ENCODE peak calls at places on chromosomes 3 and 15, in nine cellular contexts. One of them, this sample, is unnamed.

GRCh38 chr15:52143862-52144261 is 31.3 kb upstream of the BCL2L10 start:
- DNase-seq in AG09319: peak
- DNase-seq in RWPE1: peak
- DNase-seq in B cell: no peak
- DNase-seq in lower leg skin: no peak
- DNase-seq in PC-9: no peak
- DNase-seq in pancreas: no peak
- DNase-seq in Calu3: no peak
- DNase-seq in body of pancreas: no peak
- DNase-seq in this sample: no peak

GRCh38 chr3:57288403-57288802 is 4.1 kb downstream of the ASB14 start:
- DNase-seq in B cell: no peak
- DNase-seq in Calu3: no peak
- DNase-seq in PC-9: no peak
- DNase-seq in pancreas: no peak
- DNase-seq in body of pancreas: no peak
- DNase-seq in lower leg skin: no peak
- DNase-seq in AG09319: no peak
- DNase-seq in RWPE1: no peak
- DNase-seq in this sample: no peak

GRCh38 chr3:12193485-12194165 is 34.9 kb upstream of the TIMP4 start:
- DNase-seq in Calu3: peak
- DNase-seq in PC-9: peak
- DNase-seq in RWPE1: peak
- DNase-seq in body of pancreas: no peak
- DNase-seq in pancreas: no peak
- DNase-seq in lower leg skin: peak
- DNase-seq in AG09319: peak
- DNase-seq in B cell: no peak
- DNase-seq in this sample: no peak

GRCh38 chr3:11391172-11391879 is 119.1 kb downstream of the ATG7 start:
- DNase-seq in Calu3: no peak
- DNase-seq in AG09319: no peak
- DNase-seq in B cell: no peak
- DNase-seq in body of pancreas: no peak
- DNase-seq in RWPE1: no peak
- DNase-seq in PC-9: no peak
- DNase-seq in pancreas: no peak
- DNase-seq in lower leg skin: no peak
- DNase-seq in this sample: no peak

GRCh38 chr3:72950801-72951200 is 45.8 kb upstream of the PPP4R2 start:
- DNase-seq in pancreas: no peak
- DNase-seq in PC-9: no peak
- DNase-seq in RWPE1: no peak
- DNase-seq in AG09319: no peak
- DNase-seq in B cell: no peak
- DNase-seq in Calu3: no peak
- DNase-seq in lower leg skin: peak
- DNase-seq in body of pancreas: no peak
- DNase-seq in this sample: no peak

GRCh38 chr15:84878504-84878903 is 6.0 kb upstream of the SLC28A1 start:
- DNase-seq in RWPE1: peak
- DNase-seq in lower leg skin: peak
- DNase-seq in PC-9: peak
- DNase-seq in pancreas: no peak
- DNase-seq in B cell: peak
- DNase-seq in Calu3: peak
- DNase-seq in AG09319: peak
- DNase-seq in body of pancreas: peak
- DNase-seq in this sample: no peak

GRCh38 chr3:77772459-77772858 is 732.6 kb downstream of the ROBO2 start:
- DNase-seq in pancreas: no peak
- DNase-seq in body of pancreas: no peak
- DNase-seq in RWPE1: no peak
- DNase-seq in lower leg skin: no peak
- DNase-seq in B cell: no peak
- DNase-seq in PC-9: no peak
- DNase-seq in Calu3: no peak
- DNase-seq in AG09319: no peak
- DNase-seq in this sample: no peak

GRCh38 chr3:43288366-43288765 is 2.0 kb downstream of the SNRK start:
- DNase-seq in PC-9: no peak
- DNase-seq in AG09319: no peak
- DNase-seq in body of pancreas: no peak
- DNase-seq in pancreas: no peak
- DNase-seq in Calu3: no peak
- DNase-seq in B cell: peak
- DNase-seq in lower leg skin: no peak
- DNase-seq in RWPE1: peak
- DNase-seq in this sample: no peak

GRCh38 chr3:71416868-71417267 is 166.7 kb downstream of the FOXP1 start:
- DNase-seq in lower leg skin: no peak
- DNase-seq in PC-9: no peak
- DNase-seq in body of pancreas: no peak
- DNase-seq in Calu3: no peak
- DNase-seq in pancreas: no peak
- DNase-seq in AG09319: no peak
- DNase-seq in B cell: peak
- DNase-seq in RWPE1: no peak
- DNase-seq in this sample: no peak

GRCh38 chr3:195063596-195064193 is 207.3 kb downstream of the XXYLT1 start:
- DNase-seq in pancreas: no peak
- DNase-seq in B cell: no peak
- DNase-seq in Calu3: peak
- DNase-seq in AG09319: no peak
- DNase-seq in body of pancreas: no peak
- DNase-seq in PC-9: no peak
- DNase-seq in RWPE1: no peak
- DNase-seq in lower leg skin: no peak
- DNase-seq in this sample: no peak

GRCh38 chr15:59997070-59997701 is 6.9 kb upstream of the FOXB1 start:
- DNase-seq in PC-9: no peak
- DNase-seq in B cell: peak
- DNase-seq in body of pancreas: no peak
- DNase-seq in pancreas: no peak
- DNase-seq in AG09319: no peak
- DNase-seq in RWPE1: no peak
- DNase-seq in Calu3: no peak
- DNase-seq in lower leg skin: no peak
- DNase-seq in this sample: no peak

GRCh38 chr15:66505430-66505811 is 295 bp downstream of the ZWILCH start:
- DNase-seq in body of pancreas: no peak
- DNase-seq in Calu3: no peak
- DNase-seq in RWPE1: no peak
- DNase-seq in AG09319: no peak
- DNase-seq in B cell: no peak
- DNase-seq in pancreas: no peak
- DNase-seq in PC-9: no peak
- DNase-seq in lower leg skin: peak
- DNase-seq in this sample: no peak

GRCh38 chr3:44867421-44868111 is 5.9 kb downstream of the TMEM42 start:
- DNase-seq in pancreas: no peak
- DNase-seq in PC-9: no peak
- DNase-seq in body of pancreas: no peak
- DNase-seq in B cell: no peak
- DNase-seq in RWPE1: no peak
- DNase-seq in Calu3: no peak
- DNase-seq in lower leg skin: peak
- DNase-seq in AG09319: no peak
- DNase-seq in this sample: no peak

GRCh38 chr3:11835028-11835639 is 11.6 kb downstream of the TAMM41 start:
- DNase-seq in RWPE1: peak
- DNase-seq in PC-9: no peak
- DNase-seq in lower leg skin: no peak
- DNase-seq in AG09319: no peak
- DNase-seq in pancreas: no peak
- DNase-seq in Calu3: no peak
- DNase-seq in B cell: no peak
- DNase-seq in body of pancreas: no peak
- DNase-seq in this sample: no peak

GRCh38 chr3:122921791-122922651 is 105.5 kb downstream of the SEMA5B start:
- DNase-seq in Calu3: peak
- DNase-seq in pancreas: no peak
- DNase-seq in lower leg skin: peak
- DNase-seq in B cell: peak
- DNase-seq in RWPE1: peak
- DNase-seq in PC-9: no peak
- DNase-seq in body of pancreas: no peak
- DNase-seq in AG09319: no peak
- DNase-seq in this sample: no peak

GRCh38 chr15:55827965-55828364 is 85.0 kb upstream of the PRTG start:
- DNase-seq in B cell: no peak
- DNase-seq in pancreas: no peak
- DNase-seq in Calu3: no peak
- DNase-seq in AG09319: no peak
- DNase-seq in PC-9: no peak
- DNase-seq in lower leg skin: no peak
- DNase-seq in RWPE1: no peak
- DNase-seq in body of pancreas: no peak
- DNase-seq in this sample: no peak

GRCh38 chr15:55823191-55823670 is 80.3 kb upstream of the PRTG start:
- DNase-seq in pancreas: no peak
- DNase-seq in body of pancreas: no peak
- DNase-seq in AG09319: no peak
- DNase-seq in lower leg skin: no peak
- DNase-seq in PC-9: no peak
- DNase-seq in RWPE1: no peak
- DNase-seq in B cell: no peak
- DNase-seq in Calu3: no peak
- DNase-seq in this sample: no peak

GRCh38 chr15:55827204-55827603 is 84.3 kb upstream of the PRTG start:
- DNase-seq in AG09319: no peak
- DNase-seq in RWPE1: no peak
- DNase-seq in B cell: no peak
- DNase-seq in pancreas: no peak
- DNase-seq in Calu3: no peak
- DNase-seq in lower leg skin: no peak
- DNase-seq in body of pancreas: no peak
- DNase-seq in PC-9: no peak
- DNase-seq in this sample: no peak

GRCh38 chr15:55823699-55824098 is 80.7 kb upstream of the PRTG start:
- DNase-seq in B cell: no peak
- DNase-seq in lower leg skin: no peak
- DNase-seq in RWPE1: no peak
- DNase-seq in PC-9: no peak
- DNase-seq in Calu3: no peak
- DNase-seq in body of pancreas: no peak
- DNase-seq in AG09319: no peak
- DNase-seq in pancreas: no peak
- DNase-seq in this sample: no peak

GRCh38 chr15:55824857-55825613 is 82.1 kb upstream of the PRTG start:
- DNase-seq in B cell: no peak
- DNase-seq in body of pancreas: no peak
- DNase-seq in RWPE1: no peak
- DNase-seq in lower leg skin: no peak
- DNase-seq in pancreas: no peak
- DNase-seq in PC-9: no peak
- DNase-seq in Calu3: no peak
- DNase-seq in AG09319: no peak
- DNase-seq in this sample: no peak
- TF ChIP-seq CTCF in B cell: no peak
- TF ChIP-seq CTCF in body of pancreas: no peak
- TF ChIP-seq CTCF in RWPE1: no peak
- TF ChIP-seq CTCF in lower leg skin: no peak
- TF ChIP-seq CTCF in pancreas: no peak
- TF ChIP-seq CTCF in PC-9: no peak
- TF ChIP-seq CTCF in Calu3: no peak
- TF ChIP-seq CTCF in AG09319: no peak
- TF ChIP-seq CTCF in this sample: no peak

DNA sequence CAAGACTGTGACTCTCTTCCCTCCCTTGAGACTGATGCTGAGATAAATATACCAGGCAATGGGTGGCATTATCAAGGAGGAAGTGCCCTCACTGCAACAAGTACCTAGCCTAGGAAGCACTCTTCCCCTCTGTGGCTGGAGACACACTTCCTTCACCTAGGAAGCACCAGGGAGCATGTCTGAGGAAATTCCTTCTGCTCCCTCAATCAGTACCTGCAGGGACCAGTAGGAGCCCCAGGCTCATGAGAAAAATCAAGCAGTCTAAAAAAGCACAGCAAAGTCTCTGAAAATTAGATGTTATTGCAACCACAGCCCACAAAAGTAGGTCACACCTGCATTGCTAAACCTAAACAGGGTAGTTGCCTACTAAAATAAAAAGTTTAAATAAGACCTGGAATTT is 78.2 kb upstream of the TRPM1 start:
- DNase-seq in B cell: no peak
- DNase-seq in body of pancreas: no peak
- DNase-seq in pancreas: no peak
- DNase-seq in RWPE1: no peak
- DNase-seq in PC-9: no peak
- DNase-seq in lower leg skin: no peak
- DNase-seq in Calu3: no peak
- DNase-seq in AG09319: no peak
- DNase-seq in this sample: no peak
- TF ChIP-seq CTCF in B cell: no peak
- TF ChIP-seq CTCF in body of pancreas: no peak
- TF ChIP-seq CTCF in pancreas: no peak
- TF ChIP-seq CTCF in RWPE1: no peak
- TF ChIP-seq CTCF in PC-9: no peak
- TF ChIP-seq CTCF in lower leg skin: no peak
- TF ChIP-seq CTCF in Calu3: no peak
- TF ChIP-seq CTCF in AG09319: no peak
- TF ChIP-seq CTCF in this sample: peak

DNA sequence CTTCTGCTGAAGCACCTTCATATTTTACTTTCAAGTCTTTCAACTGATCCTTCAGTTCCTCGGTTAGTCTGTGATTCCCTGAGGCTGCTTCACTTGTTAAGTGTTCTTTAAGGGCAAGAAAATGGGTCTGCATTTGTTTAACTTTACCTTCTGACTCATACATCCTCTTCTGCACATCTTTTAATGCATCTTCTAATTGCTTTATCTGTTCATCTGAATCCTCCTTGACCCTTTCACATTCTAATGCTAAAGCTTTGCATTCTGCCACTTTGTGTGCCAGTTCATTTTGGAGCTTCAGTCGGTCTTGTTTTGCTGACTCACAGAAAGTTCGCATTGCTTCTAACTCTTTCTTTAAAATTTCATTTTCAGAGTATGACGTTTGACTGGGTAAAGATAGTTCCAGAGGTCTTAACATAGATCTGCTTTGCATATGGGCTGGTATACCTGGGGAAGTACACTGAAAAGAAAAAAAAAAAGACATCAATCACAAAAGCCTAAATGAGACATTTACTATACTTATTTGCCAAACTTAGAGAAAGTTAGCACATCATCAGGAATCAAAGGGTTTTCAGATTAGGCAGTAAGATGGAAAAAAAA is 94.3 kb downstream of the UACA start:
- DNase-seq in body of pancreas: no peak
- DNase-seq in PC-9: no peak
- DNase-seq in AG09319: no peak
- DNase-seq in Calu3: no peak
- DNase-seq in B cell: no peak
- DNase-seq in lower leg skin: no peak
- DNase-seq in RWPE1: no peak
- DNase-seq in pancreas: no peak
- DNase-seq in this sample: no peak
- TF ChIP-seq CTCF in body of pancreas: no peak
- TF ChIP-seq CTCF in PC-9: no peak
- TF ChIP-seq CTCF in AG09319: no peak
- TF ChIP-seq CTCF in Calu3: no peak
- TF ChIP-seq CTCF in B cell: no peak
- TF ChIP-seq CTCF in lower leg skin: no peak
- TF ChIP-seq CTCF in RWPE1: no peak
- TF ChIP-seq CTCF in pancreas: no peak
- TF ChIP-seq CTCF in this sample: no peak

GRCh38 chr3:170564664-170565063 is 21.2 kb downstream of the SLC7A14 start:
- DNase-seq in AG09319: no peak
- DNase-seq in lower leg skin: no peak
- DNase-seq in body of pancreas: no peak
- DNase-seq in RWPE1: no peak
- DNase-seq in Calu3: no peak
- DNase-seq in pancreas: no peak
- DNase-seq in B cell: no peak
- DNase-seq in PC-9: no peak
- DNase-seq in this sample: no peak
- TF ChIP-seq CTCF in AG09319: no peak
- TF ChIP-seq CTCF in lower leg skin: no peak
- TF ChIP-seq CTCF in body of pancreas: no peak
- TF ChIP-seq CTCF in RWPE1: no peak
- TF ChIP-seq CTCF in Calu3: no peak
- TF ChIP-seq CTCF in pancreas: no peak
- TF ChIP-seq CTCF in B cell: no peak
- TF ChIP-seq CTCF in PC-9: no peak
- TF ChIP-seq CTCF in this sample: no peak

This sample was measured in type B pancreatic cell.